ENCODE peak calls at places on chromosomes 7 and 10, in eight cellular contexts. E is T-helper 17 cell, A is HepG2, P is SW 1271, D is memory B cell, M is Kasumi-1, O is NAMALWA, C is hypothalamus. S is an unnamed sample.

GRCh38 chr7:116679495-116679894 is 7.5 kb downstream of the MET start:
- DNase-seq in M (no peak), C (no peak), P (no peak), D (no peak), A (no peak), O (no peak), E (no peak), S (no peak)

GRCh38 chr10:43126759-43127424 is 11.4 kb upstream of the CSGALNACT2 start:
- DNase-seq in C (no peak), P (no peak), E (no peak), O (peak), D (no peak), A (no peak), M (no peak), S (no peak)

GRCh38 chr10:80158598-80159127 is 26.1 kb downstream of the PLAC9 start:
- DNase-seq in D (no peak), C (no peak), O (no peak), A (no peak), M (peak), E (no peak), P (peak), S (no peak)

GRCh38 chr7:28684729-28685211 is 272.5 kb downstream of the CREB5 start:
- DNase-seq in C (no peak), A (no peak), D (no peak), E (no peak), P (no peak), M (peak), O (peak), S (no peak)

GRCh38 chr10:125134483-125134848 is 25.9 kb downstream of the CTBP2 start:
- DNase-seq in P (no peak), M (no peak), E (no peak), C (no peak), D (no peak), O (no peak), A (no peak), S (no peak)

GRCh38 chr7:69476416-69476815 is 121.9 kb upstream of the AUTS2 start:
- DNase-seq in M (no peak), C (no peak), E (no peak), D (no peak), P (no peak), A (no peak), O (no peak), S (no peak)

GRCh38 chr7:43108255-43109011 is 4.0 kb upstream of the HECW1 start:
- DNase-seq in P (peak), M (peak), A (peak), E (no peak), C (no peak), O (peak), D (peak), S (no peak)

GRCh38 chr10:14658331-14659122 is 116.2 kb downstream of the FAM107B start:
- DNase-seq in A (no peak), O (peak), E (no peak), P (no peak), M (no peak), D (no peak), C (no peak), S (no peak)

GRCh38 chr10:24331457-24331856 is 122.5 kb downstream of the KIAA1217 start:
- DNase-seq in D (no peak), C (no peak), M (no peak), A (no peak), E (no peak), O (no peak), P (no peak), S (no peak)

GRCh38 chr7:73960548-73960947 is 67.4 kb upstream of the ELN start:
- DNase-seq in P (no peak), A (no peak), E (no peak), M (peak), C (no peak), O (no peak), D (no peak), S (no peak)

GRCh38 chr10:62374862-62375710 is 917 bp downstream of the ZNF365 start:
- DNase-seq in C (no peak), M (no peak), E (no peak), A (no peak), O (no peak), P (no peak), D (no peak), S (no peak)

GRCh38 chr7:68267486-68267885 is 1270.9 kb downstream of the TYW1 start:
- DNase-seq in E (no peak), M (no peak), D (no peak), C (no peak), A (no peak), O (no peak), P (no peak), S (no peak)

GRCh38 chr10:50552771-50553535 is 70.8 kb downstream of the SGMS1 start:
- DNase-seq in O (peak), D (no peak), M (peak), E (no peak), C (no peak), A (no peak), P (peak), S (peak)

GRCh38 chr10:113947138-113948011 is 92.9 kb downstream of the NHLRC2 start:
- DNase-seq in P (no peak), D (no peak), O (no peak), A (no peak), E (no peak), C (no peak), M (no peak), S (no peak)

GRCh38 chr10:26931223-26931622 is 70.5 kb upstream of the ABI1 start:
- DNase-seq in C (no peak), A (peak), P (no peak), M (no peak), O (no peak), D (no peak), E (no peak), S (no peak)

GRCh38 chr7:48094861-48095293 is 5.8 kb downstream of the UPP1 start:
- DNase-seq in C (no peak), P (peak), O (no peak), E (no peak), M (no peak), A (no peak), D (no peak), S (no peak)

GRCh38 chr7:150340024-150340749 is 1.2 kb downstream of the RARRES2 start:
- DNase-seq in D (no peak), P (no peak), O (no peak), M (no peak), C (no peak), A (peak), E (no peak), S (no peak)

GRCh38 chr10:92691042-92691590 is 1.4 kb downstream of the HHEX start:
- DNase-seq in C (no peak), O (no peak), P (no peak), E (no peak), M (peak), D (peak), A (no peak), S (no peak)

GRCh38 chr10:133263674-133264073 is 13.0 kb downstream of the ADAM8 start:
- DNase-seq in M (no peak), D (no peak), C (no peak), P (no peak), A (no peak), E (no peak), O (no peak), S (no peak)

GRCh38 chr10:129626801-129627434 is 159.9 kb downstream of the MGMT start:
- DNase-seq in M (no peak), E (no peak), D (no peak), A (no peak), O (no peak), C (no peak), P (no peak), S (no peak)

GRCh38 chr7:95441042-95441823 is 6.4 kb upstream of the PON2 start:
- DNase-seq in D (no peak), E (no peak), P (no peak), C (no peak), A (peak), O (no peak), M (no peak), S (no peak)

GRCh38 chr10:92957223-92958010 is 103.2 kb upstream of the CYP26C1 start:
- DNase-seq in O (no peak), D (no peak), M (no peak), P (no peak), A (no peak), E (no peak), C (no peak), S (no peak)

GRCh38 chr10:67735430-67735829 is 39.4 kb upstream of the CTNNA3 start:
- DNase-seq in A (no peak), P (no peak), O (no peak), M (no peak), D (no peak), E (no peak), C (no peak), S (no peak)

GRCh38 chr10:8416192-8416701 is 361.8 kb downstream of the GATA3 start:
- DNase-seq in C (no peak), D (no peak), O (no peak), M (no peak), E (peak), P (no peak), A (no peak), S (peak)

GRCh38 chr7:123327661-123328060 is 127.9 kb upstream of the SLC13A1 start:
- DNase-seq in P (no peak), A (no peak), O (no peak), D (no peak), E (no peak), C (no peak), M (no peak), S (no peak)

GRCh38 chr10:34255075-34255474 is 560.0 kb downstream of the PARD3 start:
- DNase-seq in A (no peak), D (no peak), O (no peak), M (no peak), P (no peak), E (no peak), C (no peak), S (no peak)

GRCh38 chr10:50447691-50448090 is 176.1 kb downstream of the SGMS1 start:
- DNase-seq in O (no peak), D (no peak), A (no peak), M (no peak), C (no peak), P (no peak), E (no peak), S (no peak)

GRCh38 chr7:91869661-91870060 is 10.8 kb downstream of the MTERF1 start:
- DNase-seq in M (peak), P (peak), C (no peak), A (no peak), E (no peak), O (no peak), D (no peak), S (no peak)

GRCh38 chr10:102310356-102311024 is 65.2 kb downstream of the GBF1 start:
- DNase-seq in P (peak), M (no peak), O (no peak), A (peak), E (no peak), D (no peak), C (no peak), S (no peak)

GRCh38 chr7:115477193-115477651 is 553.3 kb downstream of the TFEC start:
- DNase-seq in D (no peak), M (no peak), A (no peak), P (no peak), O (no peak), E (no peak), C (no peak), S (no peak)

GRCh38 chr10:78550716-78551115 is 517.1 kb downstream of the RPS24 start:
- DNase-seq in A (peak), C (no peak), M (no peak), E (no peak), O (no peak), D (no peak), P (no peak), S (no peak)

GRCh38 chr10:4488924-4489323 is 337.1 kb upstream of the AKR1E2 start:
- DNase-seq in P (no peak), E (no peak), O (no peak), D (no peak), M (no peak), C (no peak), A (no peak), S (no peak)

GRCh38 chr7:156504687-156505545 is 135.7 kb upstream of the RNF32 start:
- DNase-seq in P (no peak), A (peak), C (no peak), E (no peak), D (no peak), O (no peak), M (no peak), S (no peak)

GRCh38 chr10:14265709-14266108 is 65.0 kb downstream of the FRMD4A start:
- DNase-seq in E (no peak), D (no peak), P (no peak), M (no peak), C (no peak), O (no peak), A (no peak), S (no peak)

GRCh38 chr10:127149613-127150081 is 46.7 kb downstream of the INSYN2A start:
- DNase-seq in C (no peak), M (no peak), A (no peak), D (no peak), E (no peak), O (no peak), P (no peak), S (no peak)

S was measured in T-helper 22 cell.